ENCODE peak calls at places on chromosomes 5 and 9, in five cellular contexts. One of them, this sample, is unnamed.

GRCh38 chr9:134691695-134692572 is 50.3 kb downstream of the COL5A1 start:
- DNase-seq in IMR-90: no peak
- DNase-seq in SK-N-SH: no peak
- DNase-seq in A549: no peak
- DNase-seq in WTC11: no peak
- DNase-seq in this sample: no peak

GRCh38 chr5:396715-397032 is 46.3 kb upstream of the EXOC3 start:
- DNase-seq in IMR-90: no peak
- DNase-seq in SK-N-SH: no peak
- DNase-seq in A549: no peak
- DNase-seq in WTC11: no peak
- DNase-seq in this sample: no peak

GRCh38 chr9:26789959-26790358 is 102.6 kb downstream of the CAAP1 start:
- DNase-seq in IMR-90: peak
- DNase-seq in SK-N-SH: no peak
- DNase-seq in A549: no peak
- DNase-seq in WTC11: no peak
- DNase-seq in this sample: no peak

GRCh38 chr9:130860458-130861316 is 25.6 kb downstream of the ABL1 start:
- DNase-seq in IMR-90: peak
- DNase-seq in SK-N-SH: no peak
- DNase-seq in A549: no peak
- DNase-seq in WTC11: no peak
- DNase-seq in this sample: no peak

GRCh38 chr5:133926960-133927615 is 41.3 kb downstream of the C5orf15 start:
- DNase-seq in IMR-90: no peak
- DNase-seq in SK-N-SH: peak
- DNase-seq in A549: peak
- DNase-seq in WTC11: no peak
- DNase-seq in this sample: no peak

GRCh38 chr9:131426545-131426944 is 32.7 kb downstream of the PRRC2B start:
- DNase-seq in IMR-90: no peak
- DNase-seq in SK-N-SH: no peak
- DNase-seq in A549: no peak
- DNase-seq in WTC11: no peak
- DNase-seq in this sample: no peak

GRCh38 chr5:130109152-130109551 is 204.9 kb downstream of the CHSY3 start:
- DNase-seq in IMR-90: peak
- DNase-seq in SK-N-SH: peak
- DNase-seq in A549: peak
- DNase-seq in WTC11: no peak
- DNase-seq in this sample: no peak

GRCh38 chr5:146564036-146564762 is 48.2 kb upstream of the GPR151 start:
- DNase-seq in IMR-90: no peak
- DNase-seq in SK-N-SH: no peak
- DNase-seq in A549: no peak
- DNase-seq in WTC11: no peak
- DNase-seq in this sample: no peak

GRCh38 chr5:116563909-116564308 is 10.7 kb downstream of the SEMA6A start:
- DNase-seq in IMR-90: no peak
- DNase-seq in SK-N-SH: no peak
- DNase-seq in A549: no peak
- DNase-seq in WTC11: no peak
- DNase-seq in this sample: no peak

GRCh38 chr5:36839479-36839878 is 37.1 kb upstream of the NIPBL start:
- DNase-seq in IMR-90: no peak
- DNase-seq in SK-N-SH: no peak
- DNase-seq in A549: no peak
- DNase-seq in WTC11: no peak
- DNase-seq in this sample: no peak

GRCh38 chr5:35811108-35811741 is 45.5 kb upstream of the IL7R start:
- DNase-seq in IMR-90: peak
- DNase-seq in SK-N-SH: no peak
- DNase-seq in A549: no peak
- DNase-seq in WTC11: no peak
- DNase-seq in this sample: no peak

GRCh38 chr9:74336161-74336560 is 161.0 kb upstream of the RORB start:
- DNase-seq in IMR-90: no peak
- DNase-seq in SK-N-SH: no peak
- DNase-seq in A549: no peak
- DNase-seq in WTC11: no peak
- DNase-seq in this sample: no peak

GRCh38 chr9:101625871-101626270 is 31.1 kb upstream of the PPP3R2 start:
- DNase-seq in IMR-90: peak
- DNase-seq in SK-N-SH: no peak
- DNase-seq in A549: no peak
- DNase-seq in WTC11: no peak
- DNase-seq in this sample: no peak

GRCh38 chr5:132254321-132254977 is 3.0 kb upstream of the PDLIM4 start:
- DNase-seq in IMR-90: no peak
- DNase-seq in SK-N-SH: no peak
- DNase-seq in A549: no peak
- DNase-seq in WTC11: no peak
- DNase-seq in this sample: no peak

GRCh38 chr5:29208026-29208425 is 1985.5 kb upstream of the CDH6 start:
- DNase-seq in IMR-90: no peak
- DNase-seq in SK-N-SH: no peak
- DNase-seq in A549: no peak
- DNase-seq in WTC11: no peak
- DNase-seq in this sample: no peak

GRCh38 chr9:134895849-134896833 is 15.5 kb downstream of the FCN2 start:
- DNase-seq in IMR-90: peak
- DNase-seq in SK-N-SH: no peak
- DNase-seq in A549: peak
- DNase-seq in WTC11: no peak
- DNase-seq in this sample: no peak

GRCh38 chr5:115324021-115324420 is 27.6 kb upstream of the CCDC112 start:
- DNase-seq in IMR-90: peak
- DNase-seq in SK-N-SH: no peak
- DNase-seq in A549: no peak
- DNase-seq in WTC11: no peak
- DNase-seq in this sample: no peak

GRCh38 chr5:14420136-14420808 is 161.3 kb upstream of the OTULINL start:
- DNase-seq in IMR-90: peak
- DNase-seq in SK-N-SH: no peak
- DNase-seq in A549: no peak
- DNase-seq in WTC11: no peak
- DNase-seq in this sample: no peak

GRCh38 chr5:83453937-83454336 is 17.6 kb upstream of the VCAN start:
- DNase-seq in IMR-90: no peak
- DNase-seq in SK-N-SH: no peak
- DNase-seq in A549: no peak
- DNase-seq in WTC11: no peak
- DNase-seq in this sample: no peak

GRCh38 chr5:83447533-83447932 is 24.0 kb upstream of the VCAN start:
- DNase-seq in IMR-90: no peak
- DNase-seq in SK-N-SH: no peak
- DNase-seq in A549: no peak
- DNase-seq in WTC11: no peak
- DNase-seq in this sample: no peak

GRCh38 chr5:83450840-83451239 is 20.7 kb upstream of the VCAN start:
- DNase-seq in IMR-90: no peak
- DNase-seq in SK-N-SH: no peak
- DNase-seq in A549: no peak
- DNase-seq in WTC11: no peak
- DNase-seq in this sample: no peak

GRCh38 chr5:83446253-83446947 is 25.1 kb upstream of the VCAN start:
- DNase-seq in IMR-90: no peak
- DNase-seq in SK-N-SH: no peak
- DNase-seq in A549: no peak
- DNase-seq in WTC11: no peak
- DNase-seq in this sample: no peak

DNA sequence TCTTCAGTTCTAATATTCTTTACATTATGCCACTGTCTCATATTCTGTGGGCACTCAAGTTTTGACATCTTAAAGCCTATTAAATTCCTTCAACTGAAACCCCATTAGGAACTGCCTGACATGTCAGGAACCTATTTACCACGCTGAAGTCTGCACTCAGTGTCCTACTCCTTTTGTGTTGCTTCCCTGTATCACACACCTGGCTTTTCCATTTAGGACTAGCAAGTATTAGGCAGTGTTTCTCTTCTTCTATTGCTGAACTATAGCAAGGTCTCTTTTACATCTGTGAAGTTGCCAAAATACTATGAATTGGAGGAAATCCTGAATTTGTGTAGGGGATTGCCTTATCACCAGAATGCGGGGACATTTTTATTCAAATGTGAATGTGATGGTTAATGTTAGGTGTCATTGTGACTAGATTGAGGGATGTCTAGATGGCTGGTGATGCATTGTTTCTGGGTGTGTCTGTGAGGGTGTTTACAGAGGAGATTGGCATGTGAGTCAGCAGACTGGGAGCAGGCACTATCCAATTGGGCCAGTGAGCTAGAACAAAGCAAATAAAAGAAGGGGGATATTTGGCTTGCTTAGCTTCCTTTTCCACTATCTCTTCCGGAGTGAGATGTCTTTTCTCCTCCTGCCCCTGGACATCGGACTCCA is 21.2 kb upstream of the VCAN start:
- DNase-seq in IMR-90: no peak
- DNase-seq in SK-N-SH: no peak
- DNase-seq in A549: no peak
- DNase-seq in WTC11: no peak
- DNase-seq in this sample: no peak
- TF ChIP-seq USF2 in IMR-90: no peak
- TF ChIP-seq USF2 in SK-N-SH: no peak
- TF ChIP-seq USF2 in A549: no peak
- TF ChIP-seq USF2 in WTC11: no peak
- TF ChIP-seq USF2 in this sample: no peak

GRCh38 chr5:173793677-173794570 is 94.2 kb upstream of the CPEB4 start:
- DNase-seq in IMR-90: no peak
- DNase-seq in SK-N-SH: no peak
- DNase-seq in A549: no peak
- DNase-seq in WTC11: no peak
- DNase-seq in this sample: no peak
- TF ChIP-seq USF2 in IMR-90: no peak
- TF ChIP-seq USF2 in SK-N-SH: no peak
- TF ChIP-seq USF2 in A549: no peak
- TF ChIP-seq USF2 in WTC11: no peak
- TF ChIP-seq USF2 in this sample: no peak

DNA sequence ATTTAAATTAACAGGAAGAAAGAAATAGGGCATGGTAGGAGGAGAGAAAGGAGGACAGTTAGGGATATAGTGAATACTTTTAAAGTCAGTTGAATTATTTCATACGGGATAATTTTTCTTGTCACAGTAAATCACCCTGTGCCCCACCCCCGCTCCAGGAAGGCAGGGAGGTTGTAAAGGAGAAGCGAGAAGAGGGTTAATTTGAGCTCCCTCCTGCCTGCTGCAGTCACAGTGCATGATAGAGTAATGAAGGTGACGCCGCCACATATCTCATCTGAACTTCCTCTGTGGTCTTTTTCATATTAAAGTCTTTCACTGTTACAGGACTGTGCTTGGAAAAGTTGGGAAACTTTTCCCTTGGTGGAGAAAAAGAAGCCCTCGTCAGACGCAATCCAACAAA is 896 bp upstream of the PCSK5 start:
- DNase-seq in IMR-90: no peak
- DNase-seq in SK-N-SH: no peak
- DNase-seq in A549: no peak
- DNase-seq in WTC11: no peak
- DNase-seq in this sample: no peak
- TF ChIP-seq USF2 in IMR-90: no peak
- TF ChIP-seq USF2 in SK-N-SH: no peak
- TF ChIP-seq USF2 in A549: no peak
- TF ChIP-seq USF2 in WTC11: no peak
- TF ChIP-seq USF2 in this sample: no peak

GRCh38 chr9:33143241-33143642 is 23.9 kb downstream of the B4GALT1 start:
- DNase-seq in IMR-90: peak
- DNase-seq in SK-N-SH: no peak
- DNase-seq in A549: no peak
- DNase-seq in WTC11: no peak
- DNase-seq in this sample: no peak

GRCh38 chr9:33140406-33141360 is 26.5 kb downstream of the B4GALT1 start:
- DNase-seq in IMR-90: no peak
- DNase-seq in SK-N-SH: no peak
- DNase-seq in A549: no peak
- DNase-seq in WTC11: no peak
- DNase-seq in this sample: no peak

GRCh38 chr9:33139421-33140228 is 27.5 kb downstream of the B4GALT1 start:
- DNase-seq in IMR-90: peak
- DNase-seq in SK-N-SH: no peak
- DNase-seq in A549: no peak
- DNase-seq in WTC11: no peak
- DNase-seq in this sample: no peak

GRCh38 chr9:33138768-33139167 is 28.4 kb downstream of the B4GALT1 start:
- DNase-seq in IMR-90: no peak
- DNase-seq in SK-N-SH: no peak
- DNase-seq in A549: no peak
- DNase-seq in WTC11: no peak
- DNase-seq in this sample: no peak

DNA sequence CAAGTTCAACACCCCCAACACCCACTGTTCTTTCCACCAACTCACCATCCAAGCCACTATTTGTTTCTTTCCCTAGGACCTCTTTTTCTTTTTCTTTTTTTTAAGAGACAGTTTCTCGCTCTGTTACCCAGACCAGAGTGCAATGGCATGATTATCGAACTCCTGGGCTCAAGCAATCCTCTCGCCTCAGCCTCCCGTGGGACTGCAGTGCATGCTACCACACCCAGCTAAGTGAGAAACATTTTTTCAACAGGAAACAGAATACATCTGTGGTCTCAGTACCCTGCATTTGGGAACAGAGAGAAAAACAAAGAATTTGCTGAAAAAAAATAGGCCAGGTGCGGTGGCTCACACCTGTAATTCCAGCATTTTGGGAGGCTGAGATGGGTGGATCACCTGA is 24.6 kb downstream of the B4GALT1 start:
- DNase-seq in IMR-90: no peak
- DNase-seq in SK-N-SH: no peak
- DNase-seq in A549: no peak
- DNase-seq in WTC11: no peak
- DNase-seq in this sample: no peak
- TF ChIP-seq USF2 in IMR-90: no peak
- TF ChIP-seq USF2 in SK-N-SH: no peak
- TF ChIP-seq USF2 in A549: no peak
- TF ChIP-seq USF2 in WTC11: no peak
- TF ChIP-seq USF2 in this sample: no peak

DNA sequence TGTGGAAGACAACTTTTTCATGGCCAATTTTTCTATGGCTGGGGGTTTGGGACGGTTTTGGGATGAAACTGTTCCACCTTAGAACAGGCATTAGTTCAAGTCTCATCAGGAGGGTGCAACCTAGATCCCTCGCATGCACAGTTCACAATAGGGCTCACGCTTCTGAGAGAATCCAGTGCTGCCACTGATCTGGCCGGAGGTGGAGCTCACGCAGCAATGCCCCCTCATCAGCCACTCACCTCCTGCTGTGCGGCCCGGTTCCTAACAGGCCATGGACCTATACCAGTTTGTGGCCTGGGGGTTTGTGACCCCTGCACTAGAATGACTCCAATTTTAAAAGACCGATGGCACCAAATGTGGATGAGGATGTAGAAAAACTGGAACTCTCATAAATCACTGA is 127.2 kb upstream of the IER5L start:
- DNase-seq in IMR-90: no peak
- DNase-seq in SK-N-SH: no peak
- DNase-seq in A549: no peak
- DNase-seq in WTC11: no peak
- DNase-seq in this sample: no peak
- TF ChIP-seq USF2 in IMR-90: no peak
- TF ChIP-seq USF2 in SK-N-SH: no peak
- TF ChIP-seq USF2 in A549: no peak
- TF ChIP-seq USF2 in WTC11: no peak
- TF ChIP-seq USF2 in this sample: no peak

This sample was measured in H1.